ENCODE peak calls at places on chromosomes 11 and 22, in five cellular contexts. C, R, G, A and E are unnamed samples.
A peak's percentile ranks its signal among the peaks of the same experiment; 100 is the strongest.

GRCh38 chr11:124745835-124746620 is 6.0 kb downstream of the VSIG2 start:
- DNase-seq in G (no peak), R (peak; percentile 85), A (no peak), C (no peak), E (no peak)

GRCh38 chr11:62445314-62445740 is 26.5 kb downstream of the SCGB1A1 start:
- DNase-seq in G (no peak), C (no peak), R (no peak), A (no peak), E (no peak)

GRCh38 chr11:7846003-7846402 is 49.3 kb upstream of the OR5P2 start:
- DNase-seq in C (no peak), A (no peak), R (no peak), G (no peak), E (no peak)

GRCh38 chr11:122037911-122038310 is 78.1 kb downstream of the BLID start:
- DNase-seq in G (no peak), R (no peak), A (no peak), C (no peak), E (no peak)

GRCh38 chr11:134905966-134906955 is 494.2 kb upstream of the B3GAT1 start:
- DNase-seq in A (no peak), G (no peak), C (no peak), R (no peak), E (no peak)

GRCh38 chr22:20212754-20213699 is 55.1 kb downstream of the RTN4R start:
- DNase-seq in C (no peak), A (no peak), G (peak; percentile 5), R (no peak), E (peak; percentile 40)

GRCh38 chr11:86802601-86803051 is 2.3 kb downstream of the PRSS23 start:
- DNase-seq in C (peak; percentile 30), A (no peak), R (no peak), G (no peak), E (no peak)

GRCh38 chr22:26610983-26611382 is 6.8 kb downstream of the CRYBB1 start:
- DNase-seq in C (peak; percentile 21), A (no peak), G (no peak), R (no peak), E (no peak)

GRCh38 chr22:33210129-33210784 is 152.1 kb upstream of the SYN3 start:
- DNase-seq in C (no peak), G (no peak), R (no peak), A (peak; percentile 11), E (no peak)

GRCh38 chr11:117421041-117421440 is 93.4 kb downstream of the CEP164 start:
- DNase-seq in G (no peak), R (peak; percentile 49), C (no peak), A (no peak), E (no peak)

GRCh38 chr11:1757861-1758610 is 5.7 kb downstream of the CTSD start:
- DNase-seq in C (no peak), R (peak; percentile 81), G (peak; percentile 53), A (no peak), E (peak; percentile 65)

GRCh38 chr22:48807155-48807554 is 1020.5 kb downstream of the BRD1 start:
- DNase-seq in G (no peak), A (no peak), C (no peak), R (no peak), E (no peak)

GRCh38 chr22:45212992-45213751 is 27.5 kb downstream of the KIAA0930 start:
- DNase-seq in G (no peak), R (peak; percentile 75), A (no peak), C (no peak), E (no peak)

GRCh38 chr22:20833225-20833665 is 25.4 kb downstream of the PI4KA start:
- DNase-seq in G (no peak), R (no peak), C (no peak), A (no peak), E (no peak)

GRCh38 chr11:66467034-66467659 is 442 bp downstream of the PELI3 start:
- DNase-seq in C (peak; percentile 31), A (peak; percentile 49), G (no peak), R (peak; percentile 81), E (no peak)

DNA sequence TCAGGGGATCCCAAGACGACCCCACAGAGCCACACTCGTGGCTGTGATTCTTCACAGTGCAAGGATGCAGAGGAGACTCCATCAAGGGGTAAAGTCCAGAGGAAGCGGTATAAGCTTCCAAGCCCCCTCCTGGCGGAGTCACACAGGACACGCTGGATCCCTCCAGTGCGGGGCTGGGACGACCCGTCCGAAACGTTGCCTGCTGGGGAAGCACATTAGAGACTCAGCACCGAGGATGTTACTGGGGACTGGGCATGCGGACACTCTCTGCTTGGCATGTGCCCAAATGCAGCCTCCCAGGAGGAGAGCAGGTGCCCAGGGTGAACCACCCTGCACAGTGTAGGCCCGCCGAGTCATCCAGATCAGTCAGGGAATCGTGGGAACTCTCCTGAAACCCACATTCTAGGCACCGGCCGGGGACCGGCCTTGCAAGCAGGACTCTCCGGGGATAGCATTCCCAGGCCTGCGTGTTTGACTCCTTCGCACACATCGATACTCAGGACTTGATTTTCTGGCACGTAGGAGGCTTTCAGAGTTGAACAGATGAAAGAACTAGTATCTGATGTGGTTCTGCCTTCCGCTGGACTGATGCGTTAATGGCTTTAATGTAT is 229.8 kb downstream of the TBC1D22A start:
- DNase-seq in A (no peak), C (no peak), G (no peak), R (peak; percentile 62), E (no peak)
- TF ChIP-seq CTCF in A (no peak), C (no peak), G (no peak), R (no peak), E (no peak)

GRCh38 chr11:78151804-78152203 is 12.4 kb upstream of the ALG8 start:
- DNase-seq in C (no peak), A (no peak), G (no peak), R (no peak), E (no peak)

GRCh38 chr11:78150346-78150745 is 10.9 kb upstream of the ALG8 start:
- DNase-seq in R (no peak), C (no peak), G (no peak), A (no peak), E (no peak)

GRCh38 chr11:78150754-78151153 is 11.3 kb upstream of the ALG8 start:
- DNase-seq in C (no peak), G (no peak), A (no peak), R (no peak), E (no peak)

GRCh38 chr11:78147807-78148206 is 8.4 kb upstream of the ALG8 start:
- DNase-seq in G (no peak), C (no peak), A (no peak), R (no peak), E (no peak)

GRCh38 chr11:78149646-78150045 is 10.2 kb upstream of the ALG8 start:
- DNase-seq in R (no peak), G (no peak), A (no peak), C (peak; percentile 77), E (no peak)
- TF ChIP-seq CTCF in R (no peak), G (no peak), A (no peak), C (peak; percentile 47), E (no peak)

GRCh38 chr11:69201048-69201365 is 45.3 kb downstream of the SMIM38 start:
- DNase-seq in A (no peak), G (no peak), R (no peak), C (no peak), E (no peak)
- TF ChIP-seq CTCF in A (no peak), G (no peak), R (no peak), C (no peak), E (no peak)

GRCh38 chr22:47010211-47010610 is 247.8 kb downstream of the TBC1D22A start:
- DNase-seq in R (no peak), C (no peak), G (no peak), A (no peak), E (no peak)
- TF ChIP-seq CTCF in R (no peak), C (no peak), G (no peak), A (no peak), E (no peak)

DNA sequence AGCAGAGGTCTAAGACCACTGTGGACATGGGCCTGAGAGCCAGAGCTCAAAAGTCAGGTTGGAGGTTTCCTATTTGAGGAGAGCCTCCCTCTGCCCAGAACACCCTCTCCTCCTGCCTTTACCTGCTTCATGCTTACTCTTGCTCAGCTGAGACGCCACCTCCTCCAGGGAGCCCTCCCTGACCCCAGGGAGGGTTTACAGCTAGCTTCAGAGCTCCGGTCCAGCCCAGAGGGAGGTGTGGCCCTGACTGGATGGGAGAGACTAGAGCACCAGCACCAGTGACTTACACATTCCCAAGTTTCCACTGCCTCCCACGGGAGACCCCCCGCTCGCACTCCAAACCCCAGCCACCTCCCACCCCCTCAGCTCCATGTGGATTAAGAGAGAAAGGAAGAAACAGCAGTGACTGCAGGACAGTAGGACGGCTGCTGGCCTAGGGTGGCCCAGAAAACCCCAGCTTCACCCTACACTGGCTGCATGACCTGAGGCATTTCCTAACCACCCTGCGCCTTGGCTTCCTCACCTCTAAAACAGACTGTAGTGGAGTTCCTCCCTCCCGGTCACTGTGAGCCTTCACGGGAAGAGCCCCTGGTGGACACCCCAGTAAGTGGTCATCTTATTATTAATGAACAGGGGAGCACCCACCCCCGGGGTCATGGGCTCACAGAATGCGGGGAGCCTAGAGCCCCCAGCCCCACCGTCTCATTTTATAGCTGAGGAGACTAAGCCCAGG is 24.5 kb upstream of the PDGFB start:
- DNase-seq in C (no peak), A (no peak), R (no peak), G (no peak), E (no peak)
- TF ChIP-seq CTCF in C (no peak), A (no peak), R (no peak), G (no peak), E (no peak)

DNA sequence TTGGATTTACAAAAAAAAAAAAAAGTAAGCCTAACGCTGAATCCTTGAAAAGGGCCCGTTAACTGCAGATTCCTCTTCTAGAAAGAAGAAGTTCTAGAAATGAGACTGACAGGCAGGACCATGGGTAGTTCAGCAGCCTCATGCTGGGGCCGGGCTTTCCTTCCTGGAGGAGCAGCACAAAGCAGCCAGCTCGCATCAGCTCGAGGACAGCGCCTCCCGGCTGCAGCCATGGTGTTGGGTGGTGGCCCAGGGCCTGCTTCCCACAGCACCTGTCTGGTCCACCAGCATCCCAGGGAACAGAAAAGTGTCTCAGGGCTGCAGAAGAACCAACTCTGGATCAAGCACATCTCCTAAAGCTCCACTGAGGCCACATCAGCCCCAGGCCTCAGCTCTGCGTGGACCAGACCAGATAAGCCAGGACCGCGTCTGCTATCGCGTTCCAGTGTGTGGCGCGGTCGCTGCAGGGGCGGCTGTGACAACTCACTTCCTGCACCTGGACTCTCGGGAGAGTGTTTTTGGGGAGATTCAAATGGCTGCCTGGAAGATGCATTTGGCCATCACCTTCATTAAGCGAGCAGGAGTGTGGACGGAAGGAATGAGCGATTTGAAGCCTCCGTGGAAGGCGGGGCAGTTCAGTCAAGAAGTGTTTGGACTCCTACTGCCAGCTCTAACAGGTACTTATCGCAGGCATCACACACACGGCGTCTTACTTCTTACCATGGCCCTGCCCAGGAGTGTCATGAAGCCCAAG is 53.5 kb downstream of the MYH9 start:
- DNase-seq in A (no peak), R (no peak), G (no peak), C (no peak), E (no peak)
- TF ChIP-seq CTCF in A (no peak), R (no peak), G (no peak), C (no peak), E (no peak)

GRCh38 chr22:22870577-22871398 is 16.8 kb upstream of the IGLL5 start:
- DNase-seq in A (no peak), R (no peak), C (no peak), G (no peak), E (no peak)
- TF ChIP-seq CTCF in A (peak; percentile 29), R (no peak), C (no peak), G (no peak), E (peak; percentile 17)

GRCh38 chr22:47260551-47260950 is 498.1 kb downstream of the TBC1D22A start:
- DNase-seq in A (no peak), R (no peak), G (no peak), C (no peak), E (no peak)
- TF ChIP-seq CTCF in A (no peak), R (no peak), G (no peak), C (no peak), E (no peak)